ENCODE peak calls at places on chromosomes 13 and 19, in four cellular contexts. One of them, this sample, is unnamed.
A peak's percentile ranks its signal among the peaks of the same experiment; 100 is the strongest.

GRCh38 chr19:52695996-52696395 is 38.8 kb downstream of the ZNF611 start:
- DNase-seq in A549: no peak
- DNase-seq in HepG2: no peak
- DNase-seq in K562: peak; percentile 10
- DNase-seq in this sample: no peak

GRCh38 chr13:57631607-57632275 is at the start of gene PCDH17:
- DNase-seq in A549: no peak
- DNase-seq in K562: no peak
- DNase-seq in HepG2: no peak
- DNase-seq in this sample: no peak

GRCh38 chr13:49759503-49759902 is 33.0 kb downstream of the KPNA3 start:
- DNase-seq in K562: no peak
- DNase-seq in HepG2: no peak
- DNase-seq in A549: no peak
- DNase-seq in this sample: no peak

GRCh38 chr19:7872306-7873204 is 1.6 kb downstream of the PRR36 start:
- DNase-seq in A549: no peak
- DNase-seq in K562: no peak
- DNase-seq in HepG2: no peak
- DNase-seq in this sample: no peak

GRCh38 chr13:75581874-75582640 is 32.5 kb downstream of the UCHL3 start:
- DNase-seq in A549: no peak
- DNase-seq in HepG2: no peak
- DNase-seq in K562: no peak
- DNase-seq in this sample: no peak

GRCh38 chr13:29917573-29918091 is 67.2 kb upstream of the UBL3 start:
- DNase-seq in A549: no peak
- DNase-seq in K562: no peak
- DNase-seq in HepG2: no peak
- DNase-seq in this sample: no peak

GRCh38 chr13:26946675-26947342 is 186.2 kb upstream of the GPR12 start:
- DNase-seq in A549: peak; percentile 71
- DNase-seq in K562: peak; percentile 39
- DNase-seq in HepG2: peak; percentile 64
- DNase-seq in this sample: peak; percentile 16

GRCh38 chr13:33799950-33800592 is 17.9 kb upstream of the RFC3 start:
- DNase-seq in K562: no peak
- DNase-seq in A549: peak; percentile 45
- DNase-seq in HepG2: peak; percentile 38
- DNase-seq in this sample: no peak

GRCh38 chr19:46350758-46351159 is 3.9 kb downstream of the PPP5C start:
- DNase-seq in K562: no peak
- DNase-seq in A549: no peak
- DNase-seq in HepG2: no peak
- DNase-seq in this sample: peak; percentile 51

GRCh38 chr13:26784704-26785639 is 24.4 kb upstream of the GPR12 start:
- DNase-seq in K562: no peak
- DNase-seq in A549: no peak
- DNase-seq in HepG2: no peak
- DNase-seq in this sample: no peak

GRCh38 chr13:27661017-27661416 is 39.3 kb downstream of the POLR1D start:
- DNase-seq in A549: no peak
- DNase-seq in K562: no peak
- DNase-seq in HepG2: no peak
- DNase-seq in this sample: no peak

GRCh38 chr13:31951215-31951678 is 80.3 kb upstream of the FRY start:
- DNase-seq in K562: no peak
- DNase-seq in HepG2: no peak
- DNase-seq in A549: no peak
- DNase-seq in this sample: peak; percentile 89

GRCh38 chr19:41956621-41957020 is 2.5 kb downstream of the RABAC1 start:
- DNase-seq in K562: no peak
- DNase-seq in HepG2: no peak
- DNase-seq in A549: no peak
- DNase-seq in this sample: no peak

GRCh38 chr13:67775359-67775758 is 545.2 kb upstream of the PCDH9 start:
- DNase-seq in HepG2: no peak
- DNase-seq in K562: no peak
- DNase-seq in A549: no peak
- DNase-seq in this sample: no peak

GRCh38 chr13:72853000-72853399 is 71.1 kb downstream of the PIBF1 start:
- DNase-seq in K562: no peak
- DNase-seq in HepG2: no peak
- DNase-seq in A549: no peak
- DNase-seq in this sample: no peak

GRCh38 chr13:98678741-98679140 is 73.7 kb downstream of the SLC15A1 start:
- DNase-seq in K562: no peak
- DNase-seq in A549: no peak
- DNase-seq in HepG2: no peak
- DNase-seq in this sample: no peak

GRCh38 chr19:33133438-33134031 is 1.6 kb downstream of the WDR88 start:
- DNase-seq in K562: no peak
- DNase-seq in A549: peak; percentile 51
- DNase-seq in HepG2: peak; percentile 43
- DNase-seq in this sample: no peak

GRCh38 chr19:8209965-8210659 is 942 bp downstream of the CERS4 start:
- DNase-seq in K562: no peak
- DNase-seq in HepG2: no peak
- DNase-seq in A549: no peak
- DNase-seq in this sample: no peak

GRCh38 chr19:7328647-7329046 is 20.1 kb upstream of the ARHGEF18 start:
- DNase-seq in K562: no peak
- DNase-seq in A549: no peak
- DNase-seq in HepG2: no peak
- DNase-seq in this sample: no peak

GRCh38 chr19:3699071-3699740 is 1.1 kb downstream of the PIP5K1C start:
- DNase-seq in HepG2: no peak
- DNase-seq in K562: peak; percentile 67
- DNase-seq in A549: no peak
- DNase-seq in this sample: no peak

GRCh38 chr19:57706346-57706745 is 2.7 kb downstream of the ZNF154 start:
- DNase-seq in HepG2: no peak
- DNase-seq in A549: no peak
- DNase-seq in K562: no peak
- DNase-seq in this sample: no peak
- TF ChIP-seq KDM1A in HepG2: no peak
- TF ChIP-seq KDM1A in A549: no peak
- TF ChIP-seq KDM1A in K562: no peak
- TF ChIP-seq KDM1A in this sample: no peak

DNA sequence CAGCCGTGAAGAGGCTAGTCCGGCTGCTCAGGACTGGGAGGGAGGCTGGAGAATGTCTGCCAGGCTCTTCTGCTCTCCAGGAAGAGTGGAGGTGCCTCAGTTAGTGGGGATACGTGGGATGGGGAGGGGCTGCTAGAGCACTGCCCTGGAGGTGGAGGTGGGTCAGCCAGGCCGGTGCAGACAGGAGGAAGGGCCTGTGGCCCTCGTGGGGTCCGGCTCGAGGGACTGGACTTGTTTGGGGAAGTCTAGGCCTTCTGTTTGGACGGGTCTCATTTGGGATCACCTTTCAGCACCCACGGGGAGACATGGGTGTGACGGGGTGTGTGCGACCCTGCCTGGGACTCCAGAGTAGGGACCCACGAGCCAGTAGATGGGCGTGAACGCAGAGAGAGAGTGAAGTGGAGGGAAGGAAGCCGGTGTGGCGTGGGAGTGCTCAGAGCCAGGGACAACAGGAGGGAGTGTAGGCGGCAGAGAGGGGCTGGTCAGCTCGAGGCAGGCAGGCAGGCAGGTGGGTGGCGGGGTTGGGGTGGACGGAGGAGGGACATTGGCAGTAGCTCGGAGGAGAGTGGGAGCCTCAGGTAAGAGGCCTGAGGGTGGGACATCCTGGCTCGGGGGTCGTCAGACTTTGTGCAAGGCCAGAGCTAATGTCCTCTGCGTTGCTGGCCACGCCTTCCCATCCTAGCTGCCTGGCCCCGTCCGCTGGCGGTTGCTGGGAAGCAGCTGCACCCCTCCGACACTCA is 11.5 kb downstream of the EPN1 start:
- DNase-seq in HepG2: no peak
- DNase-seq in K562: no peak
- DNase-seq in A549: no peak
- DNase-seq in this sample: no peak
- TF ChIP-seq CHD4 in HepG2: no peak
- TF ChIP-seq CHD4 in K562: no peak
- TF ChIP-seq CHD4 in A549: no peak
- TF ChIP-seq CHD4 in this sample: no peak

GRCh38 chr13:60226507-60226906 is 62.8 kb upstream of the DIAPH3 start:
- DNase-seq in HepG2: peak; percentile 15
- DNase-seq in K562: peak; percentile 8
- DNase-seq in A549: peak; percentile 28
- DNase-seq in this sample: no peak

GRCh38 chr13:60227168-60227567 is 63.4 kb upstream of the DIAPH3 start:
- DNase-seq in A549: no peak
- DNase-seq in HepG2: no peak
- DNase-seq in K562: no peak
- DNase-seq in this sample: no peak

GRCh38 chr13:60230593-60230992 is 66.9 kb upstream of the DIAPH3 start:
- DNase-seq in HepG2: no peak
- DNase-seq in A549: no peak
- DNase-seq in K562: peak; percentile 8
- DNase-seq in this sample: no peak

GRCh38 chr13:60229708-60230272 is 66.1 kb upstream of the DIAPH3 start:
- DNase-seq in HepG2: no peak
- DNase-seq in K562: no peak
- DNase-seq in A549: no peak
- DNase-seq in this sample: no peak
- TF ChIP-seq KDM1A in HepG2: no peak
- TF ChIP-seq KDM1A in K562: no peak
- TF ChIP-seq KDM1A in A549: no peak
- TF ChIP-seq KDM1A in this sample: no peak

DNA sequence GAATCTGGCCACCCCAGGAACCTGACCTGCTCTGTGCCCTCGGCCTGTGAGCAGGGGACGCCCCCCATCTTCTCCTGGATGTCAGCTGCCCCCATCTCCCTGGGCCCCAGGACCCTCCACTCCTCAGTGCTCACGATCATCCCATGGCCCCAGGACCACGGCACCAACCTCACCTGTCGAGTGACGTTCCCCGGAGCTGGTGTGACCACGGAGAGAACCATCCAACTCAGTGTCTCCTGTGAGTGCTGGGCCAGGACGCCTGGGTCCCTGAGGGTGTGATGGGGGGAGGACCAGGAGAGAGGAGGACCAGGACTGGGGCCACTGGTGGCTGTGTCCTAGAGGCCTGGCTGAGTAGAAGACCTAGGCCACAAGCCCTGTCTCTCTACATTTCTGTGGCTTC is 13.0 kb upstream of the CD33 start:
- DNase-seq in HepG2: no peak
- DNase-seq in A549: no peak
- DNase-seq in K562: no peak
- DNase-seq in this sample: no peak
- TF ChIP-seq CHD4 in HepG2: no peak
- TF ChIP-seq CHD4 in A549: no peak
- TF ChIP-seq CHD4 in K562: no peak
- TF ChIP-seq CHD4 in this sample: no peak

DNA sequence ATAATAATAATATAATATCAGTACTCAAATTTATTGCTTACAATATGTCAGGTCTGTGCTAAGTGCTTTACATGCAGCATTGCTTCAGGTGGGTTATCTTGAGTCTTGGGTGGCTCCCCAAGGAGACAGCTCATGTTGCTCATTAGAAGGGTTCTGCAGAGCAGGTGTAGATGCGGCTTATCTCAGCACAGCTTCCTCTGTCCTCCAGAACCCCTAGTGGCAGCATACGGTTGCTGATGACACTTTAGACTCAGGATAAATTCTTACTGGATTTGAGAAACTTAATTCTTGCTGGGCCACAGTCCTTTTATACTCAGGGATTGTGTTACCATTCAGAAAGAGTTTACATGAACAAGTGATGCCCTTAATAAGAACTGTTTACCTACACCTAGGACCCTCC is 8.9 kb downstream of the COG3 start:
- DNase-seq in A549: peak; percentile 12
- DNase-seq in HepG2: peak; percentile 43
- DNase-seq in K562: peak; percentile 6
- DNase-seq in this sample: no peak
- TF ChIP-seq KDM1A in A549: no peak
- TF ChIP-seq KDM1A in HepG2: no peak
- TF ChIP-seq KDM1A in K562: no peak
- TF ChIP-seq KDM1A in this sample: no peak

DNA sequence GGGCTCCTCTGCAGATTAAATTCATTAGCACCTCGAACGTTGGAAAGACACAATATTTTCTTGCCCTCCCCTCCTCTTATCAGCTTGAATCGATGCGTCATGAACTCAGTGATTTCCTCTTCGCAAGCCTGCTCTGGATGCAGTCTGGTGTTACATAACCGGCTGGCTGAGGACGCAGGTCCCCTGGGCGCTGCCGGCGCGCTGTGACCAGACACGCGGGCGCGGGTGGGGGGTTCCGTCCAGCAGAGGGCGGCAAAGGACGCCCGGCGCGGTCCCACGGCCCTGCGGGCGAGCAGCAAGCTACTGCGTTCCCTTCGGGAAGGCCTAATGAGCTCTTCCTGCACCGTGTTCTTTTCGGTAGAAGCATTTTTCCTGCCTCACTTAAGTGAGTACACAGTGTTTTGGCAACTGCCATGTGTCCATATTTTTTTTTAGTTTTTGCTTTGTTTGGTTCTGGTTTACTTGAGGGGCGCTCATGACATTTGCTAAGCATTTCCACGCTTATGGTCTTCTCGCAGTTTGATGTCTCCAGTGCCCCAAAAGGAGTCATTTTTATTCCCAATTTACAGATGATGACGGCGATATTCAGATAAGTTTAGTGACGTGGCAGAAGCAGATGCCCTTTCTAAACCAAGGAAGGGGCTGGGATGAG is 112.2 kb upstream of the MBNL2 start:
- DNase-seq in HepG2: peak; percentile 68
- DNase-seq in K562: peak; percentile 80
- DNase-seq in A549: peak; percentile 83
- DNase-seq in this sample: no peak
- TF ChIP-seq CHD4 in HepG2: no peak
- TF ChIP-seq CHD4 in K562: no peak
- TF ChIP-seq CHD4 in A549: no peak
- TF ChIP-seq CHD4 in this sample: no peak

DNA sequence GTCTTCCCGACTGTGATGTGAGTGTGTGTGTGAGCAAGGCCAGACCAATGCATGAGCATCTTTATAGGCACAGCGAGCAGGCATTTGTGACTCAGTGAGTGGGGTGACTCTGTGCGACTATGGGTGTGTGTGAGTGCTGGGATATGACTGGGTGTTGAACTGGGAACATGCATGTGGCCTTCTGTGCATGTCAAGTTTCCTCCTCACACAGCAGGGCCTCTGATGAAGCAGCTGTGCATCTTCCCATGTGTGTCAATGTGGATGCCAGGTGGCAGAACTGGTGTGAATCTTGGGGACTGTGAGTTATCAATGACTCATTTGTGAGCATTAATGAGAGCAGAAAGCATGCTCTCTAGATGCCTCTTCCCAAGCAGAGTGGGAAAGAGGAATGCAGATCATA is 12.1 kb upstream of the LGALS14 start:
- DNase-seq in A549: no peak
- DNase-seq in K562: no peak
- DNase-seq in HepG2: no peak
- DNase-seq in this sample: no peak
- TF ChIP-seq KDM1A in A549: no peak
- TF ChIP-seq KDM1A in K562: no peak
- TF ChIP-seq KDM1A in HepG2: no peak
- TF ChIP-seq KDM1A in this sample: no peak

This sample was measured in GM12878.